ENCODE peak calls at places on chromosomes 11 and 22, in seven cellular contexts. One of them, this sample, is unnamed. For H3K4me1 and H3K9me3, the result is how much of the 10 kb centered on the place peaks cover.

GRCh38 chr11:121596195-121597145 is 143.7 kb upstream of the SORL1-AS1 start:
- DNase-seq in left ventricle myocardium inferior: no peak
- DNase-seq in mesenchymal stem cell: no peak
- DNase-seq in thoracic aorta: no peak
- DNase-seq in heart right ventricle: no peak
- DNase-seq in heart left ventricle: no peak
- DNase-seq in psoas muscle: no peak
- DNase-seq in this sample: peak

GRCh38 chr11:128714121-128714520 is 20.2 kb downstream of the FLI1 start:
- DNase-seq in left ventricle myocardium inferior: no peak
- DNase-seq in mesenchymal stem cell: no peak
- DNase-seq in thoracic aorta: no peak
- DNase-seq in heart right ventricle: no peak
- DNase-seq in heart left ventricle: no peak
- DNase-seq in psoas muscle: no peak
- DNase-seq in this sample: no peak

GRCh38 chr11:129225190-129225589 is 33.1 kb upstream of the ARHGAP32 start:
- DNase-seq in left ventricle myocardium inferior: no peak
- DNase-seq in mesenchymal stem cell: peak
- DNase-seq in thoracic aorta: no peak
- DNase-seq in heart right ventricle: no peak
- DNase-seq in heart left ventricle: no peak
- DNase-seq in psoas muscle: no peak
- DNase-seq in this sample: peak

GRCh38 chr22:17920145-17920605 is 104.2 kb downstream of the MICAL3 start:
- DNase-seq in left ventricle myocardium inferior: peak
- DNase-seq in mesenchymal stem cell: peak
- DNase-seq in thoracic aorta: no peak
- DNase-seq in heart right ventricle: peak
- DNase-seq in heart left ventricle: peak
- DNase-seq in psoas muscle: no peak
- DNase-seq in this sample: no peak

GRCh38 chr22:29202231-29203192 is 3.2 kb upstream of the EMID1 start:
- DNase-seq in left ventricle myocardium inferior: peak
- DNase-seq in mesenchymal stem cell: peak
- DNase-seq in thoracic aorta: no peak
- DNase-seq in heart right ventricle: peak
- DNase-seq in heart left ventricle: peak
- DNase-seq in psoas muscle: peak
- DNase-seq in this sample: no peak

GRCh38 chr11:114556135-114556534 is 3.5 kb downstream of the NXPE1 start:
- DNase-seq in left ventricle myocardium inferior: no peak
- DNase-seq in mesenchymal stem cell: peak
- DNase-seq in thoracic aorta: no peak
- DNase-seq in heart right ventricle: no peak
- DNase-seq in heart left ventricle: no peak
- DNase-seq in psoas muscle: no peak
- DNase-seq in this sample: no peak

GRCh38 chr11:123594188-123594901 is 60.1 kb downstream of the SCN3B start:
- DNase-seq in left ventricle myocardium inferior: no peak
- DNase-seq in mesenchymal stem cell: no peak
- DNase-seq in thoracic aorta: no peak
- DNase-seq in heart right ventricle: no peak
- DNase-seq in heart left ventricle: no peak
- DNase-seq in psoas muscle: peak
- DNase-seq in this sample: peak

GRCh38 chr11:43992138-43992537 is 49.7 kb downstream of the C11orf96 start:
- DNase-seq in left ventricle myocardium inferior: no peak
- DNase-seq in mesenchymal stem cell: no peak
- DNase-seq in thoracic aorta: no peak
- DNase-seq in heart right ventricle: no peak
- DNase-seq in heart left ventricle: no peak
- DNase-seq in psoas muscle: no peak
- DNase-seq in this sample: no peak

GRCh38 chr22:30287626-30288413 is 1.5 kb downstream of the CASTOR1 start:
- DNase-seq in left ventricle myocardium inferior: peak
- DNase-seq in mesenchymal stem cell: peak
- DNase-seq in thoracic aorta: no peak
- DNase-seq in heart right ventricle: peak
- DNase-seq in heart left ventricle: peak
- DNase-seq in psoas muscle: peak
- DNase-seq in this sample: peak

GRCh38 chr22:28560005-28560742 is 119.5 kb downstream of the TTC28 start:
- DNase-seq in left ventricle myocardium inferior: no peak
- DNase-seq in mesenchymal stem cell: peak
- DNase-seq in thoracic aorta: no peak
- DNase-seq in heart right ventricle: no peak
- DNase-seq in heart left ventricle: no peak
- DNase-seq in psoas muscle: no peak
- DNase-seq in this sample: peak

GRCh38 chr11:28701760-28702449 is 593.7 kb downstream of the METTL15 start:
- DNase-seq in left ventricle myocardium inferior: no peak
- DNase-seq in mesenchymal stem cell: no peak
- DNase-seq in thoracic aorta: no peak
- DNase-seq in heart right ventricle: no peak
- DNase-seq in heart left ventricle: no peak
- DNase-seq in psoas muscle: no peak
- DNase-seq in this sample: peak

GRCh38 chr11:33699515-33700424 is 856 bp downstream of the C11orf91 start:
- DNase-seq in left ventricle myocardium inferior: peak
- DNase-seq in mesenchymal stem cell: no peak
- DNase-seq in thoracic aorta: no peak
- DNase-seq in heart right ventricle: peak
- DNase-seq in heart left ventricle: peak
- DNase-seq in psoas muscle: peak
- DNase-seq in this sample: peak

GRCh38 chr22:23280356-23281052 is 100.2 kb downstream of the BCR start:
- DNase-seq in left ventricle myocardium inferior: no peak
- DNase-seq in mesenchymal stem cell: no peak
- DNase-seq in thoracic aorta: no peak
- DNase-seq in heart right ventricle: no peak
- DNase-seq in heart left ventricle: no peak
- DNase-seq in psoas muscle: no peak
- DNase-seq in this sample: no peak

GRCh38 chr11:14259186-14259784 is 99.7 kb downstream of the RRAS2 start:
- DNase-seq in left ventricle myocardium inferior: no peak
- DNase-seq in mesenchymal stem cell: no peak
- DNase-seq in thoracic aorta: no peak
- DNase-seq in heart right ventricle: no peak
- DNase-seq in heart left ventricle: no peak
- DNase-seq in psoas muscle: no peak
- DNase-seq in this sample: no peak

GRCh38 chr22:20750461-20751184 is 23.3 kb upstream of the SERPIND1 start:
- DNase-seq in left ventricle myocardium inferior: peak
- DNase-seq in mesenchymal stem cell: peak
- DNase-seq in thoracic aorta: peak
- DNase-seq in heart right ventricle: peak
- DNase-seq in heart left ventricle: peak
- DNase-seq in psoas muscle: peak
- DNase-seq in this sample: peak

GRCh38 chr11:123430736-123431356 is 777 bp downstream of the GRAMD1B start:
- DNase-seq in left ventricle myocardium inferior: peak
- DNase-seq in mesenchymal stem cell: peak
- DNase-seq in thoracic aorta: no peak
- DNase-seq in heart right ventricle: peak
- DNase-seq in heart left ventricle: peak
- DNase-seq in psoas muscle: peak
- DNase-seq in this sample: peak

GRCh38 chr22:25193548-25193947 is 6.1 kb upstream of the CRYBB3 start:
- DNase-seq in left ventricle myocardium inferior: no peak
- DNase-seq in mesenchymal stem cell: no peak
- DNase-seq in thoracic aorta: no peak
- DNase-seq in heart right ventricle: no peak
- DNase-seq in heart left ventricle: no peak
- DNase-seq in psoas muscle: no peak
- DNase-seq in this sample: peak

GRCh38 chr11:9170450-9170849 is 79.1 kb upstream of the SCUBE2 start:
- DNase-seq in left ventricle myocardium inferior: no peak
- DNase-seq in mesenchymal stem cell: peak
- DNase-seq in thoracic aorta: no peak
- DNase-seq in heart right ventricle: no peak
- DNase-seq in heart left ventricle: no peak
- DNase-seq in psoas muscle: no peak
- DNase-seq in this sample: peak

GRCh38 chr22:35620624-35621245 is 3.6 kb upstream of the MB start:
- DNase-seq in left ventricle myocardium inferior: no peak
- DNase-seq in mesenchymal stem cell: peak
- DNase-seq in thoracic aorta: no peak
- DNase-seq in heart right ventricle: no peak
- DNase-seq in heart left ventricle: no peak
- DNase-seq in psoas muscle: peak
- DNase-seq in this sample: peak

GRCh38 chr22:37664249-37665101 is 6.0 kb downstream of the PDXP start:
- DNase-seq in left ventricle myocardium inferior: no peak
- DNase-seq in mesenchymal stem cell: no peak
- DNase-seq in thoracic aorta: no peak
- DNase-seq in heart right ventricle: no peak
- DNase-seq in heart left ventricle: no peak
- DNase-seq in psoas muscle: no peak
- DNase-seq in this sample: no peak

DNA sequence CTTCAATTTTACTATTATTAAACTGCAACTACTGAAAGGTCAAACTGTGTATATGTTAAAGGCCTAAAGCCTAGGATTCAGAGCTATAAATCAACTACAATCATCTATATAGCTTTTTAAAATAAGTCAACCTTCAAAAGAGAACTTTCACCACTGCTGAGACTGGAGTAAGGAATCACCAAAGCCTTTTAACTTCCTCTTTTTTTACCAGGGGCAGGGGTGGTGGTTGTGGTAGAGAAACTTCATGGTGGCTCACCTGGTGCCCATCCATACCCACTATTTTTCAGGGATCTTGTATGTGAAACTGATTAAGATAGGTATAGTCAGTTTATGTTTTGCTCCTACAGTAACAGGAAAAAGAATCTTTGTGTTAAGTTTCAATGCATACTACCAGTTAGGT is 31.5 kb downstream of the TSG101 start:
- DNase-seq in left ventricle myocardium inferior: no peak
- DNase-seq in mesenchymal stem cell: no peak
- DNase-seq in thoracic aorta: no peak
- DNase-seq in heart right ventricle: no peak
- DNase-seq in heart left ventricle: no peak
- DNase-seq in psoas muscle: no peak
- DNase-seq in this sample: no peak
- H3K4me1 ChIP-seq in left ventricle myocardium inferior: under half
- H3K4me1 ChIP-seq in mesenchymal stem cell: under half
- H3K4me1 ChIP-seq in thoracic aorta: under half
- H3K4me1 ChIP-seq in heart right ventricle: under half
- H3K4me1 ChIP-seq in heart left ventricle: under half
- H3K4me1 ChIP-seq in psoas muscle: under half
- H3K4me1 ChIP-seq in this sample: under half

DNA sequence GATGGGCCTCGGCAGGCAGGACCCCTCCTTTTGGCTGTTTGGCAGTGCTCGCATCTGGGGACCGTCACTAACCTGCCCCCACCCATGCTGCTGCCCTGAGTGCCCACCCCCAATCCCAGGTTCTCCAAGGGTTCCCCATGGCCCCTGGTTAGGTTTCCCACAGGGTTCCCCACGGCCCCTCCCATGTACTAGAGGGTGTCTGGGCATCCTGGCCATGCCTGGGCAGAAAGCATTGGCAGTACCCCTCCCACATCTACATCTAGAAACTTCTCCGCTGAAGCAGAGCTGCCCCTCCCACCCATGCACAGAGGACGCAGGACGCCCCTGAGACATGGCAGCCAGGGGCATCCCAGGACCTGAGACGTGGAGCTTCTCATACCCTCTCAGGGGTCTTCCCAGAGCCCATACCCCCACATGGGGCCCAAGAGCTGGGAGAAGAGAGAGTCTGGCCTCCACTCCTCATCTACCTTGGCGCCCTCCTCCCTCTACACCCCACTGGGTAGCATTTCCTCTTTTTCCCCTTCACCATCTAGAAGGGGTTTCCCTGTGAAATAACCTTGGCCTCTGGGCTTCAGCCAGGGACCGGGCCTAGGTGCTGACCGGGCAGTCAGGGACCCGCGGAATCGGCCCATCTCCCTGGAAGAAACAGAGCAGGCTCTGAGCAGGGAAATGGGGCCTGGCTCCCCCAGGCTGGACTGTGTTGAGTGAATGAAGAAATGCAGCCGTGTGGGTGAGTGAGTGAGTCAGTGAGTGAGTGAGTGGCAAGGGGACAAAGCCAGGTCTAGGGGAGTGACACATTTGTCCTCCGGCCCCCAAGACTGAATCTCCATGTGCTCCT is 987.3 kb downstream of the BRD1 start:
- DNase-seq in left ventricle myocardium inferior: no peak
- DNase-seq in mesenchymal stem cell: no peak
- DNase-seq in thoracic aorta: no peak
- DNase-seq in heart right ventricle: no peak
- DNase-seq in heart left ventricle: peak
- DNase-seq in psoas muscle: no peak
- DNase-seq in this sample: no peak
- H3K9me3 ChIP-seq in left ventricle myocardium inferior: under half
- H3K9me3 ChIP-seq in mesenchymal stem cell: under half
- H3K9me3 ChIP-seq in thoracic aorta: under half
- H3K9me3 ChIP-seq in heart right ventricle: under half
- H3K9me3 ChIP-seq in heart left ventricle: under half
- H3K9me3 ChIP-seq in psoas muscle: under half
- H3K9me3 ChIP-seq in this sample: under half

DNA sequence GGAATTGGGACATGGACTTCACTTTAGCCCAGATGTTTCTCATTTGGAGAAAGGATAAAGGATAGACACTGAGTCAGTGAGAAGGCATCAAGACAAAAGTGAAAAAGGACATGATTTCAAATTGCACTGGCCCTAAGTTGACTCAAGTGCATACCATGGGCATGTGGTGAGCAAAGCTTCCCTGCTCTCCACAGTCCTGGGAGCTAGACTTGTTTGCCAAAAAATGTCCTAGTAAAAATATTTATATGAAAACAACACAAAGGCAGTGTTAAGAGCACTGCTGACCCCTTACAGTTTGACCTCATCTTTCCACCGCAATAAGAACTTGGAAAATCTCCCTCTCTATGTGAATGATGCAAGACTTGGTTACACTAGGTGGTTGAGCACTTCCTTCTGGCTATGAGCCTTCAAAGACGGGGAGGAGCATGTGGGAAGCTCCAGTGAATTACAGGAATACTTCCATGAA is 46.5 kb upstream of the FIBIN start:
- DNase-seq in left ventricle myocardium inferior: no peak
- DNase-seq in mesenchymal stem cell: peak
- DNase-seq in thoracic aorta: peak
- DNase-seq in heart right ventricle: no peak
- DNase-seq in heart left ventricle: no peak
- DNase-seq in psoas muscle: peak
- DNase-seq in this sample: peak
- H3K4me1 ChIP-seq in left ventricle myocardium inferior: under half
- H3K4me1 ChIP-seq in mesenchymal stem cell: under half
- H3K4me1 ChIP-seq in thoracic aorta: half or more
- H3K4me1 ChIP-seq in heart right ventricle: under half
- H3K4me1 ChIP-seq in heart left ventricle: under half
- H3K4me1 ChIP-seq in psoas muscle: under half
- H3K4me1 ChIP-seq in this sample: half or more

DNA sequence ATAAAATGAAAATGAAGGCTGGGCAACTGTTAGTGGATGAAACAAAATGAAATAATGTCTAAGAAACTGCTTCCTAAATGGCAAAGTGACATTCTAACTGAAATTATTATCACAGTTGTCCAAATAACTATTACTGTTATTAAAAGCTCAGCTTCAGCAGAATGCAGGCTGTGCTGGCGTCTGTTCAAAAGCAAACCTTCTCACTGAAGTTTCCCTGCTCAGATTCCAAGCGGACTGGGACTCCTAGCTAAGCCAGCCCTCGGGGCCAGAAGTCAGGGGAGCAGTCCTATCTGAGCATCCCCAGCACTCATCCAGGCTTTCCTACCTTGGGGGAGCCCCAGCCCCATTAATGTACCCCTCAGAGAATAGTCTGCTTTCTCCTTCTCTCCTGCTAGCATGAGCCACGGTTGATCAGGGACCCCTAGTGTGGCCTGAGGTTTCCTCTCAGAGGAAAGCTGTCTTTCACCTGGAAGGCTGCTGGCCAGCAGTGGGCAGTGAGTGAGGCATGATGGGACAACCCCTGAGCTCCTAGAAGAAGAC is 1167.3 kb downstream of the TBC1D22A start:
- DNase-seq in left ventricle myocardium inferior: no peak
- DNase-seq in mesenchymal stem cell: no peak
- DNase-seq in thoracic aorta: no peak
- DNase-seq in heart right ventricle: no peak
- DNase-seq in heart left ventricle: no peak
- DNase-seq in psoas muscle: no peak
- DNase-seq in this sample: no peak
- H3K9me3 ChIP-seq in left ventricle myocardium inferior: under half
- H3K9me3 ChIP-seq in mesenchymal stem cell: under half
- H3K9me3 ChIP-seq in thoracic aorta: under half
- H3K9me3 ChIP-seq in heart right ventricle: under half
- H3K9me3 ChIP-seq in heart left ventricle: under half
- H3K9me3 ChIP-seq in psoas muscle: under half
- H3K9me3 ChIP-seq in this sample: under half